ENCODE peak calls at places on chromosomes 3 and 15, in five cellular contexts. Q is GM06990, G is mesothelial cell of epicardium, R is BE2C, T is progenitor cell of endocrine pancreas. C is an unnamed sample.
A peak's percentile ranks its signal among the peaks of the same experiment; 100 is the strongest.

GRCh38 chr15:43517354-43518072 is at the start of gene MAP1A:
- DNase-seq in Q (no peak), G (no peak), R (peak; percentile 79), T (no peak), C (no peak)

GRCh38 chr3:128488995-128489859 is 3.8 kb downstream of the GATA2 start:
- DNase-seq in Q (no peak), G (no peak), R (peak; percentile 86), T (no peak), C (no peak)

GRCh38 chr3:125062904-125063618 is 7.3 kb upstream of the HEG1 start:
- DNase-seq in Q (no peak), G (no peak), R (no peak), T (peak; percentile 24), C (no peak)

GRCh38 chr3:183907911-183908331 is 23.2 kb upstream of the PARL start:
- DNase-seq in Q (no peak), G (no peak), R (no peak), T (no peak), C (no peak)

GRCh38 chr3:53151465-53151864 is 9.5 kb upstream of the PRKCD start:
- DNase-seq in Q (no peak), G (no peak), R (no peak), T (no peak), C (no peak)

GRCh38 chr3:156615592-156616173 is 58.7 kb upstream of the TIPARP start:
- DNase-seq in Q (no peak), G (no peak), R (no peak), T (no peak), C (no peak)

GRCh38 chr15:32898991-32899613 is 181.3 kb downstream of the GREM1 start:
- DNase-seq in Q (peak; percentile 6), G (no peak), R (peak; percentile 15), T (no peak), C (no peak)

GRCh38 chr3:106963446-106963845 is 413.8 kb upstream of the CCDC54 start:
- DNase-seq in Q (no peak), G (no peak), R (no peak), T (no peak), C (no peak)

GRCh38 chr15:33031324-33031736 is 163.2 kb downstream of the FMN1 start:
- DNase-seq in Q (no peak), G (no peak), R (peak; percentile 54), T (no peak), C (no peak)

GRCh38 chr3:25713316-25713967 is 48.7 kb upstream of the TOP2B start:
- DNase-seq in Q (no peak), G (no peak), R (no peak), T (no peak), C (no peak)

GRCh38 chr15:25619761-25620160 is 180.9 kb upstream of the UBE3A start:
- DNase-seq in Q (no peak), G (no peak), R (no peak), T (no peak), C (no peak)

GRCh38 chr3:46833346-46834300 is 29.6 kb downstream of the MYL3 start:
- DNase-seq in Q (no peak), G (no peak), R (no peak), T (no peak), C (no peak)

GRCh38 chr3:132445812-132446211 is 28.5 kb downstream of the DNAJC13 start:
- DNase-seq in Q (no peak), G (no peak), R (no peak), T (no peak), C (no peak)

GRCh38 chr3:51145811-51146585 is 239.1 kb upstream of the MANF start:
- DNase-seq in Q (no peak), G (no peak), R (no peak), T (no peak), C (no peak)

GRCh38 chr3:51139616-51140015 is 245.5 kb upstream of the MANF start:
- DNase-seq in Q (no peak), G (no peak), R (no peak), T (no peak), C (no peak)

GRCh38 chr3:51146781-51147180 is 238.3 kb upstream of the MANF start:
- DNase-seq in Q (no peak), G (no peak), R (no peak), T (no peak), C (no peak)

GRCh38 chr3:51137715-51138114 is 247.4 kb upstream of the MANF start:
- DNase-seq in Q (no peak), G (no peak), R (no peak), T (no peak), C (no peak)

DNA sequence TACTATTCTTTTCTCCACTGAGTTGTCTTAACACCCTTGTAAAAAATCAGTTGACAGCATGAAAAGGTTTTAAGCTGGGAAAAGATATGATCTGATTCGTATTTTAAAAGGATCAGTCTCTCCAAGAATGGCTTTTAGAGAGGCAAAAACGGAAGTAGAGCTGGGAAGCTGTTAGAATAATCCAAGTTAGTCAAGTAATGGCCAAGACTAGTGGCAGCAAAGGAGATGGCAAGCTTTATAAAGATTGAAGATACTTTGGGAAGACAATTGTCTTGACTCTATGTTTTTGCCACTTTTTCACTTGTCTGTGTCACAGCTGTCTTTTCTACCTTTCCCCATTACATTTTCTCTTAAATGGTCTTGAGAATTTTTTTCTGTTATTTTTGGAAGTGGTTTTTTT is 243.5 kb upstream of the MANF start:
- DNase-seq in Q (no peak), G (no peak), R (no peak), T (no peak), C (no peak)
- TF ChIP-seq CTCF in Q (no peak), G (peak; percentile 22), R (no peak), T (peak; percentile 12), C (peak; percentile 53)

GRCh38 chr3:141367038-141367730 is 1.1 kb upstream of the ZBTB38 start:
- DNase-seq in Q (no peak), G (no peak), R (no peak), T (no peak), C (no peak)

GRCh38 chr3:141366285-141367037 is 1.8 kb upstream of the ZBTB38 start:
- DNase-seq in Q (no peak), G (no peak), R (no peak), T (no peak), C (no peak)

GRCh38 chr3:141360888-141361598 is 7.3 kb upstream of the ZBTB38 start:
- DNase-seq in Q (peak; percentile 43), G (no peak), R (peak; percentile 17), T (no peak), C (no peak)

GRCh38 chr3:141365206-141365605 is 3.1 kb upstream of the ZBTB38 start:
- DNase-seq in Q (no peak), G (no peak), R (no peak), T (no peak), C (no peak)

GRCh38 chr3:141362736-141363135 is 5.6 kb upstream of the ZBTB38 start:
- DNase-seq in Q (no peak), G (no peak), R (no peak), T (no peak), C (no peak)
- TF ChIP-seq CTCF in Q (no peak), G (no peak), R (no peak), T (no peak), C (no peak)

DNA sequence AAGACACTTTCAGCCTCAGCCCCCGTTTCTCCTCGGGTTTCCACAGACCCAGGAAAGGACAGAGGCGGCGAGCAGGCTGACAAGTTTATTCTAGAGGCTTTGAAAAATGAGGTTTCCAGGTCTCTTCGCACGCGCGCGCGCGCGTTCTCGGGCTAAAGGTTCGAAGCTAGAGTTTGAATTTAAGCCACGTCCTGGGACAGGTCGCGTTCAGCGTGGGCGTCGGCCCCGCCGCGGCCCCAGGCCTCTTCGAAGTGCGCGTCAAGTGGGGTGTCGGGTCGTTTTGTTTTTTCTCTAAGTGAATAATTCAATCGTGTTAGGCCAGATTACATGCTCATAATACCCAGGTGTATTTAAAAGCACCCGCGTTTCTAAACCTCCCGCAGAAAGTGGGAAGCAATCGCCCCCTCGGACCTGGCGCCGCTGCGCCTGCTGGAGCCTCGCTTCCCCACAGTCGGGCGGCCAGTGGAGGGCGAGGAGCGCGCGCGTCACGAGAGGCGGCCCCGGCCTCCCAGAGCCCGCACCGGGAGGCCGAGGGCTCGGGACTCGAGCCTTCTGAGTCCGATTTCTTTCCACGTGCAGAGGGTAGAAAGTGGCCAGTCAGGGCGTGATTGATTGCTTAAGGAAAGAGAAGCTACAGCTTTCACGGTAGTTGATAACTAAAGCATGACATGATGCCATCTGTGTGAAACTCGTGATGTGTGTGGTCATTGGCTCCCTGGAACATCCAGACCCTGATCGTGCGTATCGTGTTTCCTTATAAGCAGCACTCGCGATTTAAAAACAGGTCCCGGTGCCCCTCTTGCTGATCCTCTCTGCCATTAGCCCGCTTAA is 15.8 kb upstream of the SOX2 start:
- DNase-seq in Q (no peak), G (no peak), R (no peak), T (no peak), C (no peak)
- TF ChIP-seq CTCF in Q (no peak), G (no peak), R (no peak), T (no peak), C (no peak)

GRCh38 chr3:84077479-84077878 is 881.3 kb upstream of the CADM2 start:
- DNase-seq in Q (no peak), G (no peak), R (peak; percentile 12), T (no peak), C (no peak)
- TF ChIP-seq CTCF in Q (no peak), G (no peak), R (peak; percentile 75), T (peak; percentile 54), C (peak; percentile 62)

GRCh38 chr15:83993591-83993990 is 242.0 kb upstream of the GOLGA6L4 start:
- DNase-seq in Q (no peak), G (no peak), R (no peak), T (no peak), C (no peak)
- TF ChIP-seq CTCF in Q (peak; percentile 56), G (no peak), R (no peak), T (no peak), C (no peak)

DNA sequence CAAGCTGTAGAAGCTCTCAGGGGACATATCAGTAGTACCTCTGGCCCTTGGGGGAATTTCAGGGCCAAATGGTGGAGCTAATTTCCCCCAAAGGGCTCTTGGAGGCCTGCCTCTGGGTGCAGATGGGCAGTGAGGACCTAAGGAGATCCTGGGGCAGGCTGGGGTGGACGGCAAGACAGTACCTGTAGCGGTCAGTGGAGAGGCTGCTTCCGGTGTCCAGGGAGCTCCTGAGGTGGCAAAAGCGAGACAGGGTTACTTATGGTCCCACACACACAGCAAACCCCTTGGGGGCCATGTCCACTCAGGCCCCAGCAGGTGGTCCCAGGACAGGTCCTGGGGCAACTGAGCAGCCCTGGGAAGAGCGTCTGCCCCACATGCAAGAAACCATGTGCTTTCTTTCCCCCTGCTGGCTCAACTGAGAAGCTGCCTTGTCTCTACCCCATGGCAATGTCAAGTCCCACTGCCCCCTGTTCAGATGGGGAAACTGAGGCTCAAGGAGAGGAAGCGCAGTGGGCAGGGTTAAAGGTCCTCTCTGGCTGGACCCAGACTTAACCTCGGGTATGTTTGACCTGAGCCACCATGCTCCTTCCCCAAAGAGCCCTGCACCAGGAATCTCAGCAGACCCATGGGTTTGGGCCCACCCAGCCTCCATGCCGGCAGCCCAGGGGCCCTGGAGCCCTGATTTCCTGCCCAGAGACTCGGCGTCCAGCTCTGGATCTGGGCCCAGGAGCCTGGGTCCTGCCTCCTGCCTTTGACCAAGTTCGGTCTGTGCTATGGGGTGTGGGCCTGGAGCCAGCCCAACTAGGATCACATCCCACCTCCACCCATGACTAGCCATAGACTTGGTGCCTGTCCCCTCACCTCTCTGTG is 25.7 kb downstream of the IQSEC1 start:
- DNase-seq in Q (no peak), G (no peak), R (no peak), T (no peak), C (no peak)
- TF ChIP-seq CTCF in Q (peak; percentile 52), G (peak; percentile 20), R (peak; percentile 35), T (no peak), C (no peak)

DNA sequence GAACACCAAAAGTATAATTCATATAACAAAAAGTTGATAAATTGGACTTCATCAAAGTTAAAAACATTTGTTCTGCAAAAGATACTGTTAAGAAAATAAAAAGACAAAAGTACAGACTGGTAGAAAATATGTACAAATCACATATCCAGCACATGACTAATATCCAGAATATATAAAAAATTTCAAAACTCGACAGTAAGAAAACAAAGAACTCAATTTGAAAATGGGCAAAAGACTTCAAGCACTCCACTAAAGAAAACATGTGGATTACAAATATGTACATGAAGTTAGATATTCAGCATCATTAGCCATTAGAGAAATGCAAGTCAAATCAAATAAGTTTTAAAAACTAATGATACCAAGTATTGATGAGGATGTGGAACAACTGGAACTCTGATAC is 6.7 kb downstream of the GK5 start:
- DNase-seq in Q (no peak), G (no peak), R (no peak), T (no peak), C (no peak)
- TF ChIP-seq CTCF in Q (no peak), G (no peak), R (no peak), T (no peak), C (no peak)